ENCODE peak calls at places on chromosomes 4 and X, in four cellular contexts. One of them, this sample, is unnamed.

GRCh38 chrX:24301806-24302205 is 12.1 kb downstream of the SUPT20HL2 start:
- DNase-seq in RCC 7860: no peak
- DNase-seq in neural progenitor cell: no peak
- DNase-seq in GM13976: no peak
- DNase-seq in this sample: no peak

GRCh38 chr4:24655326-24655725 is 71.0 kb upstream of the DHX15 start:
- DNase-seq in RCC 7860: no peak
- DNase-seq in neural progenitor cell: no peak
- DNase-seq in GM13976: no peak
- DNase-seq in this sample: no peak

GRCh38 chr4:102497986-102498385 is 3.2 kb upstream of the NFKB1 start:
- DNase-seq in RCC 7860: no peak
- DNase-seq in neural progenitor cell: no peak
- DNase-seq in GM13976: no peak
- DNase-seq in this sample: no peak

GRCh38 chr4:82403725-82404124 is 26.5 kb downstream of the HNRNPDL start:
- DNase-seq in RCC 7860: no peak
- DNase-seq in neural progenitor cell: no peak
- DNase-seq in GM13976: no peak
- DNase-seq in this sample: no peak

GRCh38 chrX:23907496-23908218 is at the start of the genes APOO and CXorf58:
- DNase-seq in RCC 7860: peak; percentile 86
- DNase-seq in neural progenitor cell: peak; percentile 99
- DNase-seq in GM13976: peak; percentile 91
- DNase-seq in this sample: peak; percentile 88

GRCh38 chr4:145731026-145731425 is 51.1 kb downstream of the C4orf51 start:
- DNase-seq in RCC 7860: peak; percentile 66
- DNase-seq in neural progenitor cell: no peak
- DNase-seq in GM13976: no peak
- DNase-seq in this sample: no peak

GRCh38 chr4:141046255-141046654 is 87.0 kb downstream of the RNF150 start:
- DNase-seq in RCC 7860: no peak
- DNase-seq in neural progenitor cell: no peak
- DNase-seq in GM13976: no peak
- DNase-seq in this sample: no peak

GRCh38 chr4:46667790-46668189 is 241.3 kb downstream of the COX7B2 start:
- DNase-seq in RCC 7860: no peak
- DNase-seq in neural progenitor cell: no peak
- DNase-seq in GM13976: no peak
- DNase-seq in this sample: no peak

GRCh38 chrX:153909024-153909979 is 4.8 kb downstream of the AVPR2 start:
- DNase-seq in RCC 7860: no peak
- DNase-seq in neural progenitor cell: peak; percentile 66
- DNase-seq in GM13976: peak; percentile 72
- DNase-seq in this sample: peak; percentile 71

GRCh38 chr4:184514121-184514988 is 40.0 kb upstream of the IRF2 start:
- DNase-seq in RCC 7860: peak; percentile 57
- DNase-seq in neural progenitor cell: peak; percentile 59
- DNase-seq in GM13976: peak; percentile 88
- DNase-seq in this sample: peak; percentile 35

GRCh38 chr4:97643179-97643578 is 500.1 kb downstream of the STPG2 start:
- DNase-seq in RCC 7860: no peak
- DNase-seq in neural progenitor cell: no peak
- DNase-seq in GM13976: no peak
- DNase-seq in this sample: no peak

GRCh38 chr4:77308843-77309242 is 151.8 kb downstream of the CCNG2 start:
- DNase-seq in RCC 7860: peak; percentile 30
- DNase-seq in neural progenitor cell: peak; percentile 54
- DNase-seq in GM13976: peak; percentile 60
- DNase-seq in this sample: peak; percentile 35

GRCh38 chr4:138672393-138672976 is 343.1 kb upstream of the NOCT start:
- DNase-seq in RCC 7860: no peak
- DNase-seq in neural progenitor cell: no peak
- DNase-seq in GM13976: peak; percentile 33
- DNase-seq in this sample: no peak

GRCh38 chr4:55510685-55511084 is 36.0 kb downstream of the CLOCK start:
- DNase-seq in RCC 7860: no peak
- DNase-seq in neural progenitor cell: no peak
- DNase-seq in GM13976: no peak
- DNase-seq in this sample: no peak

GRCh38 chr4:155008389-155008788 is 200.0 kb upstream of the NPY2R start:
- DNase-seq in RCC 7860: no peak
- DNase-seq in neural progenitor cell: no peak
- DNase-seq in GM13976: no peak
- DNase-seq in this sample: no peak

GRCh38 chr4:8860892-8861575 is 10.6 kb downstream of the HMX1 start:
- DNase-seq in RCC 7860: no peak
- DNase-seq in neural progenitor cell: peak; percentile 61
- DNase-seq in GM13976: no peak
- DNase-seq in this sample: peak; percentile 80

GRCh38 chrX:70132244-70132643 is 1.0 kb upstream of the IGBP1 start:
- DNase-seq in RCC 7860: no peak
- DNase-seq in neural progenitor cell: no peak
- DNase-seq in GM13976: no peak
- DNase-seq in this sample: no peak

GRCh38 chr4:8081621-8082516 is 76.7 kb downstream of the ABLIM2 start:
- DNase-seq in RCC 7860: no peak
- DNase-seq in neural progenitor cell: no peak
- DNase-seq in GM13976: no peak
- DNase-seq in this sample: no peak

GRCh38 chrX:40099046-40099968 is 1.5 kb upstream of the BCOR start:
- DNase-seq in RCC 7860: no peak
- DNase-seq in neural progenitor cell: peak; percentile 59
- DNase-seq in GM13976: peak; percentile 64
- DNase-seq in this sample: peak; percentile 70

GRCh38 chr4:53055274-53055673 is 193.2 kb downstream of the RASL11B start:
- DNase-seq in RCC 7860: no peak
- DNase-seq in neural progenitor cell: no peak
- DNase-seq in GM13976: no peak
- DNase-seq in this sample: peak; percentile 14

GRCh38 chr4:77699731-77700210 is 94.2 kb downstream of the CXCL13 start:
- DNase-seq in RCC 7860: peak; percentile 82
- DNase-seq in neural progenitor cell: peak; percentile 70
- DNase-seq in GM13976: no peak
- DNase-seq in this sample: peak; percentile 24

GRCh38 chr4:89598602-89599001 is 238.4 kb downstream of the SNCA start:
- DNase-seq in RCC 7860: peak; percentile 6
- DNase-seq in neural progenitor cell: peak; percentile 7
- DNase-seq in GM13976: no peak
- DNase-seq in this sample: peak; percentile 6

GRCh38 chrX:70013483-70014222 is 36.1 kb downstream of the AWAT2 start:
- DNase-seq in RCC 7860: no peak
- DNase-seq in neural progenitor cell: no peak
- DNase-seq in GM13976: no peak
- DNase-seq in this sample: no peak

GRCh38 chrX:137848291-137848905 is 282.5 kb downstream of the ZIC3 start:
- DNase-seq in RCC 7860: no peak
- DNase-seq in neural progenitor cell: peak; percentile 20
- DNase-seq in GM13976: no peak
- DNase-seq in this sample: no peak

GRCh38 chrX:11944486-11944885 is 186.4 kb downstream of the MSL3 start:
- DNase-seq in RCC 7860: peak; percentile 6
- DNase-seq in neural progenitor cell: peak; percentile 57
- DNase-seq in GM13976: peak; percentile 3
- DNase-seq in this sample: peak; percentile 26

GRCh38 chr4:17623451-17624001 is 9.1 kb downstream of the MED28 start:
- DNase-seq in RCC 7860: no peak
- DNase-seq in neural progenitor cell: no peak
- DNase-seq in GM13976: no peak
- DNase-seq in this sample: no peak

GRCh38 chr4:77600521-77601451 is 4.8 kb upstream of the CXCL13 start:
- DNase-seq in RCC 7860: peak; percentile 27
- DNase-seq in neural progenitor cell: peak; percentile 64
- DNase-seq in GM13976: peak; percentile 36
- DNase-seq in this sample: peak; percentile 38

GRCh38 chr4:118749347-118749988 is 64.3 kb downstream of the METTL14 start:
- DNase-seq in RCC 7860: no peak
- DNase-seq in neural progenitor cell: no peak
- DNase-seq in GM13976: no peak
- DNase-seq in this sample: peak; percentile 30

GRCh38 chrX:31036895-31037294 is 34.9 kb downstream of the FTHL17 start:
- DNase-seq in RCC 7860: peak; percentile 17
- DNase-seq in neural progenitor cell: peak; percentile 71
- DNase-seq in GM13976: peak; percentile 32
- DNase-seq in this sample: peak; percentile 34